ENCODE peak calls at places on chromosome 5, in seven cellular contexts. One of them, this sample, is unnamed.

GRCh38 chr5:164203581-164204225 is 698.3 kb downstream of the MAT2B start:
- DNase-seq in T-helper 1 cell: no peak
- DNase-seq in colonic mucosa: no peak
- DNase-seq in stimulated activated CD8-positive, alpha-beta memory T cell treated with anti-CD3 and anti-CD28 coated beads, Interleukin-7, amount 100 ng/mL, for 1 hour: no peak
- DNase-seq in activated T-cell treated with anti-CD3 and anti-CD28 coated beads, Interleukin-2, amount 50 U/mL, for 48 hours: no peak
- DNase-seq in neural crest cell: no peak
- DNase-seq in activated CD4-positive, CD25-positive, alpha-beta regulatory T cell treated with anti-CD3 and anti-CD28 coated beads, Interleukin-2, amount 50 U/mL, for 72 hours: no peak
- DNase-seq in this sample: no peak

GRCh38 chr5:172403191-172403794 is 51.0 kb downstream of the SH3PXD2B start:
- DNase-seq in colonic mucosa: peak; percentile 64
- DNase-seq in stimulated activated CD8-positive, alpha-beta memory T cell treated with anti-CD3 and anti-CD28 coated beads, Interleukin-7, amount 100 ng/mL, for 1 hour: no peak
- DNase-seq in T-helper 1 cell: no peak
- DNase-seq in neural crest cell: peak; percentile 57
- DNase-seq in activated CD4-positive, CD25-positive, alpha-beta regulatory T cell treated with anti-CD3 and anti-CD28 coated beads, Interleukin-2, amount 50 U/mL, for 72 hours: no peak
- DNase-seq in activated T-cell treated with anti-CD3 and anti-CD28 coated beads, Interleukin-2, amount 50 U/mL, for 48 hours: no peak
- DNase-seq in this sample: no peak

GRCh38 chr5:53035868-53036381 is 46.8 kb downstream of the ITGA2 start:
- DNase-seq in colonic mucosa: no peak
- DNase-seq in T-helper 1 cell: no peak
- DNase-seq in stimulated activated CD8-positive, alpha-beta memory T cell treated with anti-CD3 and anti-CD28 coated beads, Interleukin-7, amount 100 ng/mL, for 1 hour: no peak
- DNase-seq in activated T-cell treated with anti-CD3 and anti-CD28 coated beads, Interleukin-2, amount 50 U/mL, for 48 hours: no peak
- DNase-seq in neural crest cell: peak; percentile 5
- DNase-seq in activated CD4-positive, CD25-positive, alpha-beta regulatory T cell treated with anti-CD3 and anti-CD28 coated beads, Interleukin-2, amount 50 U/mL, for 72 hours: no peak
- DNase-seq in this sample: peak; percentile 6

GRCh38 chr5:42943931-42944631 is 96.0 kb downstream of the ANXA2R start:
- DNase-seq in activated CD4-positive, CD25-positive, alpha-beta regulatory T cell treated with anti-CD3 and anti-CD28 coated beads, Interleukin-2, amount 50 U/mL, for 72 hours: no peak
- DNase-seq in colonic mucosa: no peak
- DNase-seq in neural crest cell: no peak
- DNase-seq in stimulated activated CD8-positive, alpha-beta memory T cell treated with anti-CD3 and anti-CD28 coated beads, Interleukin-7, amount 100 ng/mL, for 1 hour: no peak
- DNase-seq in T-helper 1 cell: no peak
- DNase-seq in activated T-cell treated with anti-CD3 and anti-CD28 coated beads, Interleukin-2, amount 50 U/mL, for 48 hours: no peak
- DNase-seq in this sample: no peak

GRCh38 chr5:133612021-133612860 is at the start of gene FSTL4:
- DNase-seq in activated T-cell treated with anti-CD3 and anti-CD28 coated beads, Interleukin-2, amount 50 U/mL, for 48 hours: peak; percentile 56
- DNase-seq in activated CD4-positive, CD25-positive, alpha-beta regulatory T cell treated with anti-CD3 and anti-CD28 coated beads, Interleukin-2, amount 50 U/mL, for 72 hours: peak; percentile 34
- DNase-seq in colonic mucosa: peak; percentile 33
- DNase-seq in stimulated activated CD8-positive, alpha-beta memory T cell treated with anti-CD3 and anti-CD28 coated beads, Interleukin-7, amount 100 ng/mL, for 1 hour: no peak
- DNase-seq in T-helper 1 cell: peak; percentile 19
- DNase-seq in neural crest cell: peak; percentile 15
- DNase-seq in this sample: no peak

GRCh38 chr5:150540615-150541396 is 32.9 kb downstream of the NDST1 start:
- DNase-seq in activated CD4-positive, CD25-positive, alpha-beta regulatory T cell treated with anti-CD3 and anti-CD28 coated beads, Interleukin-2, amount 50 U/mL, for 72 hours: no peak
- DNase-seq in T-helper 1 cell: no peak
- DNase-seq in neural crest cell: no peak
- DNase-seq in stimulated activated CD8-positive, alpha-beta memory T cell treated with anti-CD3 and anti-CD28 coated beads, Interleukin-7, amount 100 ng/mL, for 1 hour: no peak
- DNase-seq in colonic mucosa: no peak
- DNase-seq in activated T-cell treated with anti-CD3 and anti-CD28 coated beads, Interleukin-2, amount 50 U/mL, for 48 hours: no peak
- DNase-seq in this sample: no peak

GRCh38 chr5:110075656-110076055 is 385.9 kb downstream of the MAN2A1 start:
- DNase-seq in activated CD4-positive, CD25-positive, alpha-beta regulatory T cell treated with anti-CD3 and anti-CD28 coated beads, Interleukin-2, amount 50 U/mL, for 72 hours: no peak
- DNase-seq in neural crest cell: no peak
- DNase-seq in colonic mucosa: no peak
- DNase-seq in T-helper 1 cell: no peak
- DNase-seq in stimulated activated CD8-positive, alpha-beta memory T cell treated with anti-CD3 and anti-CD28 coated beads, Interleukin-7, amount 100 ng/mL, for 1 hour: no peak
- DNase-seq in activated T-cell treated with anti-CD3 and anti-CD28 coated beads, Interleukin-2, amount 50 U/mL, for 48 hours: no peak
- DNase-seq in this sample: no peak

GRCh38 chr5:145178667-145179523 is 656.2 kb downstream of the PRELID2 start:
- DNase-seq in colonic mucosa: no peak
- DNase-seq in neural crest cell: no peak
- DNase-seq in T-helper 1 cell: no peak
- DNase-seq in stimulated activated CD8-positive, alpha-beta memory T cell treated with anti-CD3 and anti-CD28 coated beads, Interleukin-7, amount 100 ng/mL, for 1 hour: no peak
- DNase-seq in activated T-cell treated with anti-CD3 and anti-CD28 coated beads, Interleukin-2, amount 50 U/mL, for 48 hours: no peak
- DNase-seq in activated CD4-positive, CD25-positive, alpha-beta regulatory T cell treated with anti-CD3 and anti-CD28 coated beads, Interleukin-2, amount 50 U/mL, for 72 hours: no peak
- DNase-seq in this sample: peak; percentile 27

GRCh38 chr5:115961413-115962238 is 649 bp upstream of the LVRN start:
- DNase-seq in colonic mucosa: no peak
- DNase-seq in stimulated activated CD8-positive, alpha-beta memory T cell treated with anti-CD3 and anti-CD28 coated beads, Interleukin-7, amount 100 ng/mL, for 1 hour: no peak
- DNase-seq in neural crest cell: no peak
- DNase-seq in activated CD4-positive, CD25-positive, alpha-beta regulatory T cell treated with anti-CD3 and anti-CD28 coated beads, Interleukin-2, amount 50 U/mL, for 72 hours: no peak
- DNase-seq in activated T-cell treated with anti-CD3 and anti-CD28 coated beads, Interleukin-2, amount 50 U/mL, for 48 hours: peak; percentile 17
- DNase-seq in T-helper 1 cell: no peak
- DNase-seq in this sample: no peak

GRCh38 chr5:32202394-32202793 is 28.3 kb upstream of the GOLPH3 start:
- DNase-seq in colonic mucosa: no peak
- DNase-seq in activated T-cell treated with anti-CD3 and anti-CD28 coated beads, Interleukin-2, amount 50 U/mL, for 48 hours: no peak
- DNase-seq in activated CD4-positive, CD25-positive, alpha-beta regulatory T cell treated with anti-CD3 and anti-CD28 coated beads, Interleukin-2, amount 50 U/mL, for 72 hours: no peak
- DNase-seq in T-helper 1 cell: no peak
- DNase-seq in stimulated activated CD8-positive, alpha-beta memory T cell treated with anti-CD3 and anti-CD28 coated beads, Interleukin-7, amount 100 ng/mL, for 1 hour: no peak
- DNase-seq in neural crest cell: no peak
- DNase-seq in this sample: no peak

GRCh38 chr5:154783774-154784460 is 28.7 kb downstream of the LARP1 start:
- DNase-seq in T-helper 1 cell: no peak
- DNase-seq in neural crest cell: no peak
- DNase-seq in stimulated activated CD8-positive, alpha-beta memory T cell treated with anti-CD3 and anti-CD28 coated beads, Interleukin-7, amount 100 ng/mL, for 1 hour: no peak
- DNase-seq in activated T-cell treated with anti-CD3 and anti-CD28 coated beads, Interleukin-2, amount 50 U/mL, for 48 hours: no peak
- DNase-seq in colonic mucosa: no peak
- DNase-seq in activated CD4-positive, CD25-positive, alpha-beta regulatory T cell treated with anti-CD3 and anti-CD28 coated beads, Interleukin-2, amount 50 U/mL, for 72 hours: no peak
- DNase-seq in this sample: no peak

GRCh38 chr5:90264930-90265857 is 144.4 kb downstream of the CETN3 start:
- DNase-seq in neural crest cell: peak; percentile 68
- DNase-seq in colonic mucosa: peak; percentile 60
- DNase-seq in stimulated activated CD8-positive, alpha-beta memory T cell treated with anti-CD3 and anti-CD28 coated beads, Interleukin-7, amount 100 ng/mL, for 1 hour: no peak
- DNase-seq in activated T-cell treated with anti-CD3 and anti-CD28 coated beads, Interleukin-2, amount 50 U/mL, for 48 hours: peak; percentile 50
- DNase-seq in activated CD4-positive, CD25-positive, alpha-beta regulatory T cell treated with anti-CD3 and anti-CD28 coated beads, Interleukin-2, amount 50 U/mL, for 72 hours: peak; percentile 38
- DNase-seq in T-helper 1 cell: no peak
- DNase-seq in this sample: peak; percentile 33

GRCh38 chr5:760363-761205 is 23.9 kb downstream of the ZDHHC11B start:
- DNase-seq in colonic mucosa: peak; percentile 18
- DNase-seq in activated T-cell treated with anti-CD3 and anti-CD28 coated beads, Interleukin-2, amount 50 U/mL, for 48 hours: peak; percentile 15
- DNase-seq in neural crest cell: no peak
- DNase-seq in activated CD4-positive, CD25-positive, alpha-beta regulatory T cell treated with anti-CD3 and anti-CD28 coated beads, Interleukin-2, amount 50 U/mL, for 72 hours: no peak
- DNase-seq in T-helper 1 cell: no peak
- DNase-seq in stimulated activated CD8-positive, alpha-beta memory T cell treated with anti-CD3 and anti-CD28 coated beads, Interleukin-7, amount 100 ng/mL, for 1 hour: no peak
- DNase-seq in this sample: no peak

GRCh38 chr5:133882801-133883200 is 85.6 kb downstream of the C5orf15 start:
- DNase-seq in stimulated activated CD8-positive, alpha-beta memory T cell treated with anti-CD3 and anti-CD28 coated beads, Interleukin-7, amount 100 ng/mL, for 1 hour: no peak
- DNase-seq in activated T-cell treated with anti-CD3 and anti-CD28 coated beads, Interleukin-2, amount 50 U/mL, for 48 hours: no peak
- DNase-seq in neural crest cell: no peak
- DNase-seq in colonic mucosa: no peak
- DNase-seq in activated CD4-positive, CD25-positive, alpha-beta regulatory T cell treated with anti-CD3 and anti-CD28 coated beads, Interleukin-2, amount 50 U/mL, for 72 hours: no peak
- DNase-seq in T-helper 1 cell: no peak
- DNase-seq in this sample: no peak

GRCh38 chr5:138282918-138283742 is 8.7 kb upstream of the GFRA3 start:
- DNase-seq in colonic mucosa: no peak
- DNase-seq in activated CD4-positive, CD25-positive, alpha-beta regulatory T cell treated with anti-CD3 and anti-CD28 coated beads, Interleukin-2, amount 50 U/mL, for 72 hours: no peak
- DNase-seq in T-helper 1 cell: no peak
- DNase-seq in stimulated activated CD8-positive, alpha-beta memory T cell treated with anti-CD3 and anti-CD28 coated beads, Interleukin-7, amount 100 ng/mL, for 1 hour: no peak
- DNase-seq in activated T-cell treated with anti-CD3 and anti-CD28 coated beads, Interleukin-2, amount 50 U/mL, for 48 hours: peak; percentile 26
- DNase-seq in neural crest cell: peak; percentile 23
- DNase-seq in this sample: peak; percentile 33

GRCh38 chr5:83510199-83510730 is 38.7 kb downstream of the VCAN start:
- DNase-seq in activated CD4-positive, CD25-positive, alpha-beta regulatory T cell treated with anti-CD3 and anti-CD28 coated beads, Interleukin-2, amount 50 U/mL, for 72 hours: no peak
- DNase-seq in stimulated activated CD8-positive, alpha-beta memory T cell treated with anti-CD3 and anti-CD28 coated beads, Interleukin-7, amount 100 ng/mL, for 1 hour: no peak
- DNase-seq in activated T-cell treated with anti-CD3 and anti-CD28 coated beads, Interleukin-2, amount 50 U/mL, for 48 hours: no peak
- DNase-seq in T-helper 1 cell: no peak
- DNase-seq in colonic mucosa: no peak
- DNase-seq in neural crest cell: no peak
- DNase-seq in this sample: no peak

GRCh38 chr5:61551637-61552313 is 219.7 kb downstream of the ZSWIM6 start:
- DNase-seq in activated CD4-positive, CD25-positive, alpha-beta regulatory T cell treated with anti-CD3 and anti-CD28 coated beads, Interleukin-2, amount 50 U/mL, for 72 hours: no peak
- DNase-seq in neural crest cell: no peak
- DNase-seq in colonic mucosa: no peak
- DNase-seq in activated T-cell treated with anti-CD3 and anti-CD28 coated beads, Interleukin-2, amount 50 U/mL, for 48 hours: no peak
- DNase-seq in T-helper 1 cell: no peak
- DNase-seq in stimulated activated CD8-positive, alpha-beta memory T cell treated with anti-CD3 and anti-CD28 coated beads, Interleukin-7, amount 100 ng/mL, for 1 hour: no peak
- DNase-seq in this sample: no peak

GRCh38 chr5:98769006-98769255 is 4.5 kb upstream of the RGMB start:
- DNase-seq in colonic mucosa: peak; percentile 79
- DNase-seq in neural crest cell: peak; percentile 80
- DNase-seq in activated CD4-positive, CD25-positive, alpha-beta regulatory T cell treated with anti-CD3 and anti-CD28 coated beads, Interleukin-2, amount 50 U/mL, for 72 hours: peak; percentile 49
- DNase-seq in stimulated activated CD8-positive, alpha-beta memory T cell treated with anti-CD3 and anti-CD28 coated beads, Interleukin-7, amount 100 ng/mL, for 1 hour: no peak
- DNase-seq in T-helper 1 cell: no peak
- DNase-seq in activated T-cell treated with anti-CD3 and anti-CD28 coated beads, Interleukin-2, amount 50 U/mL, for 48 hours: peak; percentile 59
- DNase-seq in this sample: no peak

GRCh38 chr5:109943701-109944235 is 254.0 kb downstream of the MAN2A1 start:
- DNase-seq in activated T-cell treated with anti-CD3 and anti-CD28 coated beads, Interleukin-2, amount 50 U/mL, for 48 hours: no peak
- DNase-seq in neural crest cell: no peak
- DNase-seq in colonic mucosa: no peak
- DNase-seq in stimulated activated CD8-positive, alpha-beta memory T cell treated with anti-CD3 and anti-CD28 coated beads, Interleukin-7, amount 100 ng/mL, for 1 hour: no peak
- DNase-seq in activated CD4-positive, CD25-positive, alpha-beta regulatory T cell treated with anti-CD3 and anti-CD28 coated beads, Interleukin-2, amount 50 U/mL, for 72 hours: no peak
- DNase-seq in T-helper 1 cell: no peak
- DNase-seq in this sample: no peak

GRCh38 chr5:81552844-81553569 is 159.1 kb upstream of the ACOT12 start:
- DNase-seq in T-helper 1 cell: no peak
- DNase-seq in activated CD4-positive, CD25-positive, alpha-beta regulatory T cell treated with anti-CD3 and anti-CD28 coated beads, Interleukin-2, amount 50 U/mL, for 72 hours: no peak
- DNase-seq in activated T-cell treated with anti-CD3 and anti-CD28 coated beads, Interleukin-2, amount 50 U/mL, for 48 hours: no peak
- DNase-seq in stimulated activated CD8-positive, alpha-beta memory T cell treated with anti-CD3 and anti-CD28 coated beads, Interleukin-7, amount 100 ng/mL, for 1 hour: no peak
- DNase-seq in colonic mucosa: no peak
- DNase-seq in neural crest cell: no peak
- DNase-seq in this sample: no peak

GRCh38 chr5:3601060-3601710 is 5.6 kb downstream of the IRX1 start:
- DNase-seq in stimulated activated CD8-positive, alpha-beta memory T cell treated with anti-CD3 and anti-CD28 coated beads, Interleukin-7, amount 100 ng/mL, for 1 hour: no peak
- DNase-seq in activated T-cell treated with anti-CD3 and anti-CD28 coated beads, Interleukin-2, amount 50 U/mL, for 48 hours: no peak
- DNase-seq in colonic mucosa: no peak
- DNase-seq in T-helper 1 cell: no peak
- DNase-seq in activated CD4-positive, CD25-positive, alpha-beta regulatory T cell treated with anti-CD3 and anti-CD28 coated beads, Interleukin-2, amount 50 U/mL, for 72 hours: no peak
- DNase-seq in neural crest cell: no peak
- DNase-seq in this sample: no peak

GRCh38 chr5:170861855-170862766 is at the start of gene RANBP17:
- DNase-seq in stimulated activated CD8-positive, alpha-beta memory T cell treated with anti-CD3 and anti-CD28 coated beads, Interleukin-7, amount 100 ng/mL, for 1 hour: no peak
- DNase-seq in neural crest cell: peak; percentile 65
- DNase-seq in activated T-cell treated with anti-CD3 and anti-CD28 coated beads, Interleukin-2, amount 50 U/mL, for 48 hours: peak; percentile 15
- DNase-seq in activated CD4-positive, CD25-positive, alpha-beta regulatory T cell treated with anti-CD3 and anti-CD28 coated beads, Interleukin-2, amount 50 U/mL, for 72 hours: no peak
- DNase-seq in colonic mucosa: peak; percentile 59
- DNase-seq in T-helper 1 cell: no peak
- DNase-seq in this sample: peak; percentile 73

GRCh38 chr5:56299212-56299611 is 66.1 kb upstream of the ANKRD55 start:
- DNase-seq in activated CD4-positive, CD25-positive, alpha-beta regulatory T cell treated with anti-CD3 and anti-CD28 coated beads, Interleukin-2, amount 50 U/mL, for 72 hours: no peak
- DNase-seq in stimulated activated CD8-positive, alpha-beta memory T cell treated with anti-CD3 and anti-CD28 coated beads, Interleukin-7, amount 100 ng/mL, for 1 hour: no peak
- DNase-seq in activated T-cell treated with anti-CD3 and anti-CD28 coated beads, Interleukin-2, amount 50 U/mL, for 48 hours: no peak
- DNase-seq in T-helper 1 cell: no peak
- DNase-seq in neural crest cell: no peak
- DNase-seq in colonic mucosa: no peak
- DNase-seq in this sample: no peak

GRCh38 chr5:75167345-75167744 is 69.3 kb downstream of the ANKRD31 start:
- DNase-seq in activated T-cell treated with anti-CD3 and anti-CD28 coated beads, Interleukin-2, amount 50 U/mL, for 48 hours: no peak
- DNase-seq in stimulated activated CD8-positive, alpha-beta memory T cell treated with anti-CD3 and anti-CD28 coated beads, Interleukin-7, amount 100 ng/mL, for 1 hour: no peak
- DNase-seq in colonic mucosa: no peak
- DNase-seq in T-helper 1 cell: no peak
- DNase-seq in neural crest cell: no peak
- DNase-seq in activated CD4-positive, CD25-positive, alpha-beta regulatory T cell treated with anti-CD3 and anti-CD28 coated beads, Interleukin-2, amount 50 U/mL, for 72 hours: no peak
- DNase-seq in this sample: no peak

GRCh38 chr5:73118331-73119011 is 1.9 kb upstream of the TMEM171 start:
- DNase-seq in T-helper 1 cell: no peak
- DNase-seq in activated T-cell treated with anti-CD3 and anti-CD28 coated beads, Interleukin-2, amount 50 U/mL, for 48 hours: no peak
- DNase-seq in stimulated activated CD8-positive, alpha-beta memory T cell treated with anti-CD3 and anti-CD28 coated beads, Interleukin-7, amount 100 ng/mL, for 1 hour: no peak
- DNase-seq in activated CD4-positive, CD25-positive, alpha-beta regulatory T cell treated with anti-CD3 and anti-CD28 coated beads, Interleukin-2, amount 50 U/mL, for 72 hours: no peak
- DNase-seq in neural crest cell: no peak
- DNase-seq in colonic mucosa: peak; percentile 81
- DNase-seq in this sample: no peak

GRCh38 chr5:68178579-68178978 is 37.0 kb upstream of the PIK3R1 start:
- DNase-seq in activated CD4-positive, CD25-positive, alpha-beta regulatory T cell treated with anti-CD3 and anti-CD28 coated beads, Interleukin-2, amount 50 U/mL, for 72 hours: no peak
- DNase-seq in T-helper 1 cell: no peak
- DNase-seq in colonic mucosa: no peak
- DNase-seq in neural crest cell: no peak
- DNase-seq in stimulated activated CD8-positive, alpha-beta memory T cell treated with anti-CD3 and anti-CD28 coated beads, Interleukin-7, amount 100 ng/mL, for 1 hour: no peak
- DNase-seq in activated T-cell treated with anti-CD3 and anti-CD28 coated beads, Interleukin-2, amount 50 U/mL, for 48 hours: peak; percentile 28
- DNase-seq in this sample: no peak

GRCh38 chr5:55146543-55147151 is 13.3 kb upstream of the GPX8 start:
- DNase-seq in activated T-cell treated with anti-CD3 and anti-CD28 coated beads, Interleukin-2, amount 50 U/mL, for 48 hours: peak; percentile 89
- DNase-seq in T-helper 1 cell: peak; percentile 72
- DNase-seq in activated CD4-positive, CD25-positive, alpha-beta regulatory T cell treated with anti-CD3 and anti-CD28 coated beads, Interleukin-2, amount 50 U/mL, for 72 hours: peak; percentile 74
- DNase-seq in neural crest cell: peak; percentile 87
- DNase-seq in colonic mucosa: peak; percentile 82
- DNase-seq in stimulated activated CD8-positive, alpha-beta memory T cell treated with anti-CD3 and anti-CD28 coated beads, Interleukin-7, amount 100 ng/mL, for 1 hour: peak; percentile 67
- DNase-seq in this sample: peak; percentile 76

GRCh38 chr5:66440202-66440680 is 156.0 kb upstream of the MAST4 start:
- DNase-seq in colonic mucosa: no peak
- DNase-seq in T-helper 1 cell: no peak
- DNase-seq in stimulated activated CD8-positive, alpha-beta memory T cell treated with anti-CD3 and anti-CD28 coated beads, Interleukin-7, amount 100 ng/mL, for 1 hour: no peak
- DNase-seq in neural crest cell: no peak
- DNase-seq in activated CD4-positive, CD25-positive, alpha-beta regulatory T cell treated with anti-CD3 and anti-CD28 coated beads, Interleukin-2, amount 50 U/mL, for 72 hours: no peak
- DNase-seq in activated T-cell treated with anti-CD3 and anti-CD28 coated beads, Interleukin-2, amount 50 U/mL, for 48 hours: peak; percentile 67
- DNase-seq in this sample: no peak

GRCh38 chr5:61755726-61756125 is 423.7 kb downstream of the ZSWIM6 start:
- DNase-seq in neural crest cell: no peak
- DNase-seq in colonic mucosa: no peak
- DNase-seq in activated CD4-positive, CD25-positive, alpha-beta regulatory T cell treated with anti-CD3 and anti-CD28 coated beads, Interleukin-2, amount 50 U/mL, for 72 hours: no peak
- DNase-seq in activated T-cell treated with anti-CD3 and anti-CD28 coated beads, Interleukin-2, amount 50 U/mL, for 48 hours: no peak
- DNase-seq in stimulated activated CD8-positive, alpha-beta memory T cell treated with anti-CD3 and anti-CD28 coated beads, Interleukin-7, amount 100 ng/mL, for 1 hour: no peak
- DNase-seq in T-helper 1 cell: no peak
- DNase-seq in this sample: no peak

GRCh38 chr5:89397096-89397495 is 514.1 kb upstream of the MEF2C start:
- DNase-seq in activated CD4-positive, CD25-positive, alpha-beta regulatory T cell treated with anti-CD3 and anti-CD28 coated beads, Interleukin-2, amount 50 U/mL, for 72 hours: no peak
- DNase-seq in stimulated activated CD8-positive, alpha-beta memory T cell treated with anti-CD3 and anti-CD28 coated beads, Interleukin-7, amount 100 ng/mL, for 1 hour: no peak
- DNase-seq in colonic mucosa: no peak
- DNase-seq in T-helper 1 cell: no peak
- DNase-seq in activated T-cell treated with anti-CD3 and anti-CD28 coated beads, Interleukin-2, amount 50 U/mL, for 48 hours: no peak
- DNase-seq in neural crest cell: no peak
- DNase-seq in this sample: no peak

GRCh38 chr5:80806929-80807328 is 152.1 kb upstream of the DHFR start:
- DNase-seq in activated T-cell treated with anti-CD3 and anti-CD28 coated beads, Interleukin-2, amount 50 U/mL, for 48 hours: no peak
- DNase-seq in colonic mucosa: no peak
- DNase-seq in neural crest cell: no peak
- DNase-seq in activated CD4-positive, CD25-positive, alpha-beta regulatory T cell treated with anti-CD3 and anti-CD28 coated beads, Interleukin-2, amount 50 U/mL, for 72 hours: no peak
- DNase-seq in stimulated activated CD8-positive, alpha-beta memory T cell treated with anti-CD3 and anti-CD28 coated beads, Interleukin-7, amount 100 ng/mL, for 1 hour: no peak
- DNase-seq in T-helper 1 cell: no peak
- DNase-seq in this sample: no peak

GRCh38 chr5:35089688-35090314 is 42.1 kb upstream of the AGXT2 start:
- DNase-seq in activated CD4-positive, CD25-positive, alpha-beta regulatory T cell treated with anti-CD3 and anti-CD28 coated beads, Interleukin-2, amount 50 U/mL, for 72 hours: peak; percentile 30
- DNase-seq in colonic mucosa: peak; percentile 82
- DNase-seq in stimulated activated CD8-positive, alpha-beta memory T cell treated with anti-CD3 and anti-CD28 coated beads, Interleukin-7, amount 100 ng/mL, for 1 hour: no peak
- DNase-seq in activated T-cell treated with anti-CD3 and anti-CD28 coated beads, Interleukin-2, amount 50 U/mL, for 48 hours: peak; percentile 64
- DNase-seq in neural crest cell: peak; percentile 59
- DNase-seq in T-helper 1 cell: peak; percentile 30
- DNase-seq in this sample: peak; percentile 44

GRCh38 chr5:154368041-154368800 is 77.6 kb upstream of the SAP30L start:
- DNase-seq in neural crest cell: no peak
- DNase-seq in colonic mucosa: no peak
- DNase-seq in activated CD4-positive, CD25-positive, alpha-beta regulatory T cell treated with anti-CD3 and anti-CD28 coated beads, Interleukin-2, amount 50 U/mL, for 72 hours: no peak
- DNase-seq in stimulated activated CD8-positive, alpha-beta memory T cell treated with anti-CD3 and anti-CD28 coated beads, Interleukin-7, amount 100 ng/mL, for 1 hour: no peak
- DNase-seq in activated T-cell treated with anti-CD3 and anti-CD28 coated beads, Interleukin-2, amount 50 U/mL, for 48 hours: no peak
- DNase-seq in T-helper 1 cell: no peak
- DNase-seq in this sample: peak; percentile 71